ENCODE peak calls at places on chromosomes 11 and 22, in four cellular contexts. One of them, this sample, is unnamed.

GRCh38 chr11:122155765-122156527 is 39.9 kb upstream of the BLID start:
- DNase-seq in kidney: no peak
- DNase-seq in putamen: peak
- DNase-seq in activated T-cell treated with anti-CD3 and anti-CD28 coated beads for 1 hour: no peak
- DNase-seq in this sample: peak

GRCh38 chr11:35005156-35005780 is 88.8 kb downstream of the PDHX start:
- DNase-seq in kidney: no peak
- DNase-seq in activated T-cell treated with anti-CD3 and anti-CD28 coated beads for 1 hour: no peak
- DNase-seq in putamen: no peak
- DNase-seq in this sample: no peak

GRCh38 chr22:30872282-30873041 is 96.1 kb downstream of the MORC2 start:
- DNase-seq in kidney: peak
- DNase-seq in activated T-cell treated with anti-CD3 and anti-CD28 coated beads for 1 hour: no peak
- DNase-seq in putamen: peak
- DNase-seq in this sample: no peak

GRCh38 chr11:18135308-18135707 is 2.9 kb downstream of the MRGPRX3 start:
- DNase-seq in putamen: no peak
- DNase-seq in activated T-cell treated with anti-CD3 and anti-CD28 coated beads for 1 hour: no peak
- DNase-seq in kidney: no peak
- DNase-seq in this sample: no peak

GRCh38 chr11:72951815-72952340 is 137.7 kb downstream of the ATG16L2 start:
- DNase-seq in activated T-cell treated with anti-CD3 and anti-CD28 coated beads for 1 hour: no peak
- DNase-seq in putamen: no peak
- DNase-seq in kidney: no peak
- DNase-seq in this sample: no peak

GRCh38 chr11:116481126-116481644 is 291.6 kb downstream of the BUD13 start:
- DNase-seq in kidney: no peak
- DNase-seq in putamen: no peak
- DNase-seq in activated T-cell treated with anti-CD3 and anti-CD28 coated beads for 1 hour: no peak
- DNase-seq in this sample: no peak

GRCh38 chr11:93741882-93742226 is 382 bp downstream of the C11orf54 start:
- DNase-seq in activated T-cell treated with anti-CD3 and anti-CD28 coated beads for 1 hour: no peak
- DNase-seq in putamen: no peak
- DNase-seq in kidney: no peak
- DNase-seq in this sample: peak

GRCh38 chr11:70473873-70474690 is 75.8 kb downstream of the CTTN start:
- DNase-seq in putamen: no peak
- DNase-seq in activated T-cell treated with anti-CD3 and anti-CD28 coated beads for 1 hour: no peak
- DNase-seq in kidney: peak
- DNase-seq in this sample: no peak

GRCh38 chr22:46878549-46878948 is 116.1 kb downstream of the TBC1D22A start:
- DNase-seq in activated T-cell treated with anti-CD3 and anti-CD28 coated beads for 1 hour: no peak
- DNase-seq in kidney: no peak
- DNase-seq in putamen: no peak
- DNase-seq in this sample: no peak

GRCh38 chr11:6251120-6251733 is 8.4 kb upstream of the CCKBR start:
- DNase-seq in activated T-cell treated with anti-CD3 and anti-CD28 coated beads for 1 hour: peak
- DNase-seq in putamen: peak
- DNase-seq in kidney: peak
- DNase-seq in this sample: peak

GRCh38 chr11:20035701-20036601 is 124.3 kb downstream of the DBX1 start:
- DNase-seq in activated T-cell treated with anti-CD3 and anti-CD28 coated beads for 1 hour: no peak
- DNase-seq in kidney: no peak
- DNase-seq in putamen: no peak
- DNase-seq in this sample: peak

GRCh38 chr11:20031155-20032001 is 128.9 kb downstream of the DBX1 start:
- DNase-seq in putamen: no peak
- DNase-seq in kidney: no peak
- DNase-seq in activated T-cell treated with anti-CD3 and anti-CD28 coated beads for 1 hour: no peak
- DNase-seq in this sample: no peak

GRCh38 chr11:118619444-118620205 is 12.2 kb downstream of the PHLDB1 start:
- DNase-seq in putamen: no peak
- DNase-seq in activated T-cell treated with anti-CD3 and anti-CD28 coated beads for 1 hour: no peak
- DNase-seq in kidney: peak
- DNase-seq in this sample: no peak

GRCh38 chr22:49162841-49163240 is 664.8 kb downstream of the BRD1 start:
- DNase-seq in kidney: no peak
- DNase-seq in putamen: no peak
- DNase-seq in activated T-cell treated with anti-CD3 and anti-CD28 coated beads for 1 hour: no peak
- DNase-seq in this sample: no peak